ENCODE peak calls at places on chromosomes 5 and 9, in seven cellular contexts. One of them, this sample, is unnamed.

GRCh38 chr5:107830750-107831149 is 160.0 kb upstream of the EFNA5 start:
- DNase-seq in neural crest cell: no peak
- DNase-seq in WTC11: no peak
- DNase-seq in right atrium auricular region: no peak
- DNase-seq in H1: no peak
- DNase-seq in AG09319: no peak
- DNase-seq in HFF-Myc: no peak
- DNase-seq in this sample: no peak

GRCh38 chr5:173733065-173733824 is 116.8 kb upstream of the BOD1 start:
- DNase-seq in AG09319: no peak
- DNase-seq in H1: no peak
- DNase-seq in HFF-Myc: no peak
- DNase-seq in WTC11: no peak
- DNase-seq in right atrium auricular region: no peak
- DNase-seq in neural crest cell: no peak
- DNase-seq in this sample: no peak

GRCh38 chr5:136159457-136159856 is 26.8 kb downstream of the SMAD5 start:
- DNase-seq in right atrium auricular region: no peak
- DNase-seq in neural crest cell: no peak
- DNase-seq in HFF-Myc: no peak
- DNase-seq in AG09319: no peak
- DNase-seq in WTC11: no peak
- DNase-seq in H1: no peak
- DNase-seq in this sample: no peak

GRCh38 chr5:135843571-135844337 is 9.3 kb downstream of the SLC25A48 start:
- DNase-seq in H1: no peak
- DNase-seq in WTC11: no peak
- DNase-seq in HFF-Myc: no peak
- DNase-seq in neural crest cell: peak
- DNase-seq in right atrium auricular region: no peak
- DNase-seq in AG09319: no peak
- DNase-seq in this sample: no peak

GRCh38 chr9:133333566-133333965 is 2.4 kb downstream of the SURF6 start:
- DNase-seq in AG09319: no peak
- DNase-seq in right atrium auricular region: no peak
- DNase-seq in H1: no peak
- DNase-seq in neural crest cell: no peak
- DNase-seq in WTC11: no peak
- DNase-seq in HFF-Myc: no peak
- DNase-seq in this sample: no peak

GRCh38 chr5:138466058-138466899 is 1.0 kb downstream of the EGR1 start:
- DNase-seq in right atrium auricular region: peak
- DNase-seq in HFF-Myc: no peak
- DNase-seq in AG09319: peak
- DNase-seq in WTC11: no peak
- DNase-seq in H1: no peak
- DNase-seq in neural crest cell: no peak
- DNase-seq in this sample: peak

GRCh38 chr5:42595597-42595996 is 161.0 kb upstream of the CCDC152 start:
- DNase-seq in H1: no peak
- DNase-seq in right atrium auricular region: no peak
- DNase-seq in AG09319: no peak
- DNase-seq in HFF-Myc: no peak
- DNase-seq in neural crest cell: no peak
- DNase-seq in WTC11: no peak
- DNase-seq in this sample: no peak

GRCh38 chr5:25568989-25569625 is 924.3 kb upstream of the CDH10 start:
- DNase-seq in H1: no peak
- DNase-seq in neural crest cell: no peak
- DNase-seq in right atrium auricular region: no peak
- DNase-seq in WTC11: no peak
- DNase-seq in AG09319: no peak
- DNase-seq in HFF-Myc: no peak
- DNase-seq in this sample: no peak

GRCh38 chr9:112176410-112177010 is 1.4 kb upstream of the SUSD1 start:
- DNase-seq in HFF-Myc: no peak
- DNase-seq in right atrium auricular region: no peak
- DNase-seq in neural crest cell: no peak
- DNase-seq in H1: no peak
- DNase-seq in WTC11: no peak
- DNase-seq in AG09319: no peak
- DNase-seq in this sample: no peak

GRCh38 chr5:17190242-17190778 is 27.1 kb upstream of the BASP1 start:
- DNase-seq in neural crest cell: peak
- DNase-seq in right atrium auricular region: peak
- DNase-seq in H1: no peak
- DNase-seq in WTC11: no peak
- DNase-seq in HFF-Myc: no peak
- DNase-seq in AG09319: peak
- DNase-seq in this sample: peak

GRCh38 chr5:178432421-178433272 is 157.5 kb downstream of the COL23A1 start:
- DNase-seq in AG09319: no peak
- DNase-seq in WTC11: no peak
- DNase-seq in right atrium auricular region: peak
- DNase-seq in HFF-Myc: no peak
- DNase-seq in H1: no peak
- DNase-seq in neural crest cell: no peak
- DNase-seq in this sample: no peak

GRCh38 chr5:150285114-150285513 is 4.5 kb downstream of the CAMK2A start:
- DNase-seq in HFF-Myc: no peak
- DNase-seq in WTC11: no peak
- DNase-seq in AG09319: no peak
- DNase-seq in right atrium auricular region: no peak
- DNase-seq in H1: no peak
- DNase-seq in neural crest cell: no peak
- DNase-seq in this sample: no peak

GRCh38 chr9:113656771-113657670 is 193.5 kb downstream of the RGS3 start:
- DNase-seq in neural crest cell: no peak
- DNase-seq in WTC11: no peak
- DNase-seq in H1: no peak
- DNase-seq in HFF-Myc: no peak
- DNase-seq in AG09319: no peak
- DNase-seq in right atrium auricular region: no peak
- DNase-seq in this sample: no peak

GRCh38 chr9:77956555-77956954 is 75.1 kb downstream of the GNAQ start:
- DNase-seq in neural crest cell: no peak
- DNase-seq in H1: no peak
- DNase-seq in WTC11: no peak
- DNase-seq in AG09319: no peak
- DNase-seq in HFF-Myc: no peak
- DNase-seq in right atrium auricular region: no peak
- DNase-seq in this sample: no peak

GRCh38 chr9:70441622-70442021 is 27.2 kb upstream of the KLF9 start:
- DNase-seq in H1: no peak
- DNase-seq in right atrium auricular region: no peak
- DNase-seq in HFF-Myc: no peak
- DNase-seq in WTC11: no peak
- DNase-seq in neural crest cell: no peak
- DNase-seq in AG09319: no peak
- DNase-seq in this sample: no peak

GRCh38 chr5:33994845-33995244 is 10.4 kb upstream of the SLC45A2 start:
- DNase-seq in right atrium auricular region: no peak
- DNase-seq in AG09319: peak
- DNase-seq in HFF-Myc: no peak
- DNase-seq in H1: no peak
- DNase-seq in WTC11: no peak
- DNase-seq in neural crest cell: no peak
- DNase-seq in this sample: no peak

GRCh38 chr5:107805819-107806218 is 135.1 kb upstream of the EFNA5 start:
- DNase-seq in H1: no peak
- DNase-seq in WTC11: no peak
- DNase-seq in AG09319: no peak
- DNase-seq in HFF-Myc: no peak
- DNase-seq in neural crest cell: no peak
- DNase-seq in right atrium auricular region: no peak
- DNase-seq in this sample: no peak

GRCh38 chr9:135476561-135476960 is 3.0 kb upstream of the PPP1R26 start:
- DNase-seq in neural crest cell: no peak
- DNase-seq in WTC11: no peak
- DNase-seq in H1: no peak
- DNase-seq in right atrium auricular region: no peak
- DNase-seq in HFF-Myc: no peak
- DNase-seq in AG09319: no peak
- DNase-seq in this sample: no peak

GRCh38 chr9:135476981-135477380 is 2.6 kb upstream of the PPP1R26 start:
- DNase-seq in H1: no peak
- DNase-seq in neural crest cell: no peak
- DNase-seq in WTC11: no peak
- DNase-seq in right atrium auricular region: no peak
- DNase-seq in AG09319: no peak
- DNase-seq in HFF-Myc: no peak
- DNase-seq in this sample: no peak

GRCh38 chr9:135478858-135479468 is 619 bp upstream of the PPP1R26 start:
- DNase-seq in AG09319: no peak
- DNase-seq in HFF-Myc: no peak
- DNase-seq in WTC11: peak
- DNase-seq in right atrium auricular region: peak
- DNase-seq in neural crest cell: peak
- DNase-seq in H1: no peak
- DNase-seq in this sample: no peak

GRCh38 chr9:135479469-135480052 is at the start of gene PPP1R26:
- DNase-seq in HFF-Myc: no peak
- DNase-seq in right atrium auricular region: no peak
- DNase-seq in H1: no peak
- DNase-seq in neural crest cell: peak
- DNase-seq in AG09319: no peak
- DNase-seq in WTC11: no peak
- DNase-seq in this sample: no peak

DNA sequence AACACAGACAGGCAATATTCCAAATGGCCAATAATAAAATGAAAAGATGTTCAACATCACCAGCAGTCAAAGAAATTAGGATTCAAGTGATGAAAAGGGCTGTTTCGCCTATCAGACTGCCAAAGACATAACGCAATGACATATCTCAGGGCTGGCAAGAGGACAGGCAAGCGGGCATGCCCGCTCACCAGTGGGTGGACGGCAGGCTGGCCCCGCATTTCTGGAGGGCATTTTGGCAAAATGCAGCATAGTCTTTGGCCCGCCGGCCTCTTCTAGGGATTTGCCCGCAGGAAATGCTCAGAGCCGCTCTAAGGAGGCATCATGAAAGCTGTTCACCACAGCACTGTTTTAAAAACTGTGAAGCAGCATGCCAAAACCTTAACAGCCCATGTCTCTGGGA is 1.4 kb upstream of the PPP1R26 start:
- DNase-seq in HFF-Myc: no peak
- DNase-seq in AG09319: no peak
- DNase-seq in H1: no peak
- DNase-seq in right atrium auricular region: no peak
- DNase-seq in neural crest cell: no peak
- DNase-seq in WTC11: no peak
- DNase-seq in this sample: no peak
- TF ChIP-seq CTCF in HFF-Myc: no peak
- TF ChIP-seq CTCF in AG09319: no peak
- TF ChIP-seq CTCF in H1: no peak
- TF ChIP-seq CTCF in right atrium auricular region: no peak
- TF ChIP-seq CTCF in neural crest cell: no peak
- TF ChIP-seq CTCF in WTC11: no peak
- TF ChIP-seq CTCF in this sample: no peak

GRCh38 chr9:121658166-121658565 is 6.7 kb downstream of the DAB2IP start:
- DNase-seq in WTC11: no peak
- DNase-seq in HFF-Myc: no peak
- DNase-seq in H1: no peak
- DNase-seq in right atrium auricular region: no peak
- DNase-seq in AG09319: no peak
- DNase-seq in neural crest cell: no peak
- DNase-seq in this sample: no peak
- TF ChIP-seq CTCF in WTC11: no peak
- TF ChIP-seq CTCF in HFF-Myc: no peak
- TF ChIP-seq CTCF in H1: no peak
- TF ChIP-seq CTCF in right atrium auricular region: no peak
- TF ChIP-seq CTCF in AG09319: no peak
- TF ChIP-seq CTCF in neural crest cell: no peak
- TF ChIP-seq CTCF in this sample: no peak

DNA sequence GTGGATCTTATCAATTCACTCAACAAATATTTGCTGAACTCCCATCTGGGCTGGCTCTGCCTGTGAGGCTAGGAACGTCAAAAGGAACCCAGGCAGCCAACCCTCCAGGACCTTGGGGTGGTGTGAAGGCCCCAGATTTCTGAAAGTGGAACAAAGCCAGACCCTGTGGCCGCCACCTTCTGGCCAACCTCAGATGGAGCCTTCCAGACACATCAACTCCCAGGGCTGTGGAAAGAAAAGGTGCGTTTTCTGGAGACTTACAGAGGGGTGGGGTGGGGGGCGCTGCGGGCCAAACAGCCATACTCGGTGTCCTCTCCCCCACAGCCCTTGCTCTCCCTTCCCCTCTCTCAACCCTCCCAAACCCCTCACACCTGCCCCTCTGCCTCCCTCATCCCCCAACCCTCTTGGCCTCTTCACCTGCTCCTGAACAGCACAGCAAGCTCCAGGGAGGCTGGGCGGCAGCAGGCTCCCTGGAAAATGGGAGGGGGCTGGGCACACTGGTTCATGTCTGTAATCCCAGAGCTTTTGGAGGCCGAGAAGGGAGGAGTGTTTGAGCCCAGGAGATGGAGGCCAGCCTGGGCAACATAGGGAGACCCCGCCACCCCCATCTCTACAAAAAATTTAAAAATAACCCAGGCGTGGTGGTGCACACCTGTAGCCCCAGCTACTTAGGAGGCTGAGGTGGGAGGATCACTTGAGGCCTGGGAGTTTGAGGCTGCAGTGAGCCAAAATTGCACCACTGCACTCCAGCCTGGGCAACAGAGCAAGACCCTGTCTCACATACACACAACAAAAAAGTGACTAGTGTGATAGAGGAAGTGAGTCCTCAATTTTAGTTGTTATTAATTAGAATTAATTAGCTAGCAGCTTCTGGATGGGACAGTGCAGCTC is 45.0 kb upstream of the PRRC2B start:
- DNase-seq in neural crest cell: no peak
- DNase-seq in right atrium auricular region: no peak
- DNase-seq in WTC11: peak
- DNase-seq in AG09319: no peak
- DNase-seq in HFF-Myc: no peak
- DNase-seq in H1: no peak
- DNase-seq in this sample: no peak
- TF ChIP-seq CTCF in neural crest cell: no peak
- TF ChIP-seq CTCF in right atrium auricular region: no peak
- TF ChIP-seq CTCF in WTC11: no peak
- TF ChIP-seq CTCF in AG09319: no peak
- TF ChIP-seq CTCF in HFF-Myc: peak
- TF ChIP-seq CTCF in H1: peak
- TF ChIP-seq CTCF in this sample: no peak

DNA sequence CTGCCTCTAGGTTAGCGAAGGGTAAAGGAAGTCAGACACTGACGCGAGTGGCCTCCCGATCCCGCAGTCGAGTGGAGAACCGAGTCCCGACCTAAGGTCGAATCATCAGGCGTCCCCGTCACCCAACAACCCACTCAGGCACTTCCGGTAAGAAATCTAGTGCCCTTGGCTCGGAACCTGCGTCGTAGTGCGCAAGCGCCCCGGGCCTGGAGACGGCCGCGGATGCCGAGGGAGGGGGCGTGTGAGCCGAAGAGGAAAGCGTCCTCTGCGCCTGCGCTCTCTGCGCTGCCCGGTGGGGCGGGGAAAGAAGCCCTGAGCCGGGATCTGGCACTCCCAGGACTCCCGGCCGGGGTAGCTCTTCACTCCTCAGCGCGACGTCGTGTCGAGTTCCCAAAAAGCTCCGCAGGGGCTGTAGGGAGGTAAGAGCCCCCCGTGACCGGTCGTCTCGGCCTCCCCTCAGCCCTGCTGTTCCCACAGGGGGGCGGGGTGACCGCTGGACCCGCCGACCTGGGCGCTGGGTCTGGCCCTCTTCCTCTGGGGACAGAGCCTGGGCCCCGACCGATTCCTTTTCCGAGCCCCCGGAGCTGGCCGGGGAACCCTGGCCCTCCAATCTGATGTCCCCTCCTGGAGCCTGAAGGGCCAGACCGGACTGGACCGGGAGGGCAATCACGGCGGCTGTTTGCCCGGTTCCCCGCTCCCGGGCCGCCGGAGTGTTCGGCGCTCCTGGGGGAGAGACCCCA is at the start of gene ZFYVE16:
- DNase-seq in neural crest cell: peak
- DNase-seq in HFF-Myc: peak
- DNase-seq in WTC11: peak
- DNase-seq in AG09319: peak
- DNase-seq in H1: peak
- DNase-seq in right atrium auricular region: peak
- DNase-seq in this sample: peak
- TF ChIP-seq CTCF in neural crest cell: peak
- TF ChIP-seq CTCF in HFF-Myc: no peak
- TF ChIP-seq CTCF in WTC11: no peak
- TF ChIP-seq CTCF in AG09319: no peak
- TF ChIP-seq CTCF in H1: no peak
- TF ChIP-seq CTCF in right atrium auricular region: no peak
- TF ChIP-seq CTCF in this sample: peak

This sample was measured in Caco-2.